ENCODE peak calls at places on chromosomes 3 and 15, in four cellular contexts. R is HEK293T, H is AG08396, Q is EH. G is an unnamed sample.

GRCh38 chr3:35790764-35791163 is 151.4 kb downstream of the ARPP21 start:
- DNase-seq in R (no peak), H (no peak), Q (no peak), G (no peak)

GRCh38 chr15:57555270-57555669 is 36.4 kb upstream of the MYZAP start:
- DNase-seq in R (no peak), H (no peak), Q (no peak), G (no peak)

GRCh38 chr15:41827290-41827879 is 507 bp upstream of the JMJD7 start:
- DNase-seq in R (peak), H (no peak), Q (no peak), G (no peak)

GRCh38 chr15:41495736-41496599 is 2.3 kb downstream of the ITPKA start:
- DNase-seq in R (no peak), H (no peak), Q (no peak), G (no peak)

GRCh38 chr15:67641453-67641852 is 99.0 kb downstream of the MAP2K5 start:
- DNase-seq in R (peak), H (no peak), Q (no peak), G (no peak)

GRCh38 chr3:126782554-126782953 is 78.5 kb downstream of the CHCHD6 start:
- DNase-seq in R (no peak), H (peak), Q (peak), G (peak)

GRCh38 chr3:28808068-28808467 is 459.4 kb upstream of the AZI2 start:
- DNase-seq in R (no peak), H (no peak), Q (no peak), G (no peak)

GRCh38 chr3:108227131-108227530 is 4.9 kb upstream of the IFT57 start:
- DNase-seq in R (no peak), H (no peak), Q (no peak), G (no peak)

GRCh38 chr3:18069564-18069963 is 327.1 kb upstream of the TBC1D5 start:
- DNase-seq in R (no peak), H (no peak), Q (no peak), G (no peak)

GRCh38 chr3:114221165-114221880 is 16.1 kb downstream of the ZNF80 start:
- DNase-seq in R (no peak), H (no peak), Q (no peak), G (no peak)

GRCh38 chr3:99868438-99868723 is 50.7 kb downstream of the CMSS1 start:
- DNase-seq in R (no peak), H (no peak), Q (peak), G (no peak)

GRCh38 chr15:47506543-47507090 is 210.7 kb upstream of the SEMA6D start:
- DNase-seq in R (no peak), H (no peak), Q (no peak), G (no peak)

GRCh38 chr3:8460815-8461482 is 40.7 kb upstream of the LMCD1 start:
- DNase-seq in R (no peak), H (peak), Q (peak), G (peak)

GRCh38 chr3:128004661-128005060 is 47.6 kb upstream of the SEC61A1 start:
- DNase-seq in R (no peak), H (no peak), Q (no peak), G (no peak)

GRCh38 chr15:49877871-49878511 is 241.0 kb downstream of the ATP8B4 start:
- DNase-seq in R (no peak), H (peak), Q (peak), G (no peak)

GRCh38 chr3:27633224-27633545 is 88.9 kb downstream of the EOMES start:
- DNase-seq in R (no peak), H (peak), Q (peak), G (no peak)

GRCh38 chr3:162769559-162769958 is 1273.0 kb downstream of the OTOL1 start:
- DNase-seq in R (no peak), H (no peak), Q (peak), G (no peak)

GRCh38 chr15:52778457-52778856 is 11.7 kb downstream of the ONECUT1 start:
- DNase-seq in R (no peak), H (no peak), Q (no peak), G (no peak)

GRCh38 chr3:40800343-40800742 is 275.6 kb downstream of the ZNF621 start:
- DNase-seq in R (no peak), H (peak), Q (peak), G (peak)

GRCh38 chr15:70169147-70169546 is 71.4 kb upstream of the TLE3 start:
- DNase-seq in R (no peak), H (no peak), Q (no peak), G (no peak)

GRCh38 chr3:12135029-12135634 is 23.6 kb downstream of the TIMP4 start:
- DNase-seq in R (peak), H (peak), Q (peak), G (peak)

GRCh38 chr3:115436767-115437301 is 186.5 kb upstream of the GAP43 start:
- DNase-seq in R (no peak), H (peak), Q (peak), G (peak)

GRCh38 chr15:75198560-75199346 is 2.9 kb upstream of the C15orf39 start:
- DNase-seq in R (no peak), H (no peak), Q (peak), G (peak)

GRCh38 chr3:115814778-115815380 is 191.6 kb downstream of the GAP43 start:
- DNase-seq in R (peak), H (peak), Q (peak), G (peak)

GRCh38 chr3:18423401-18424212 is 1.5 kb downstream of the SATB1 start:
- DNase-seq in R (peak), H (peak), Q (peak), G (peak)

GRCh38 chr3:144403040-144403457 is 431.4 kb downstream of the DIPK2A start:
- DNase-seq in R (no peak), H (no peak), Q (peak), G (peak)

GRCh38 chr15:85430406-85431204 is 50.2 kb downstream of the AKAP13 start:
- DNase-seq in R (no peak), H (no peak), Q (no peak), G (no peak)

GRCh38 chr3:169667710-169668080 is 4.2 kb upstream of the MECOM start:
- DNase-seq in R (no peak), H (no peak), Q (no peak), G (no peak)

GRCh38 chr3:23710555-23710954 is 95.2 kb upstream of the UBE2E1 start:
- DNase-seq in R (no peak), H (peak), Q (peak), G (peak)

GRCh38 chr15:31484986-31485385 is 158.4 kb downstream of the KLF13 start:
- DNase-seq in R (no peak), H (no peak), Q (no peak), G (no peak)

GRCh38 chr3:119769394-119770149 is 12.3 kb upstream of the NR1I2 start:
- DNase-seq in R (no peak), H (no peak), Q (peak), G (peak)

GRCh38 chr15:68149059-68149458 is 56.1 kb downstream of the CALML4 start:
- DNase-seq in R (no peak), H (peak), Q (peak), G (peak)

GRCh38 chr3:141052570-141053069 is 1.5 kb downstream of the SPSB4 start:
- DNase-seq in R (peak), H (no peak), Q (no peak), G (no peak)

GRCh38 chr3:31379598-31379997 is 153.1 kb upstream of the STT3B start:
- DNase-seq in R (no peak), H (no peak), Q (no peak), G (no peak)

GRCh38 chr15:75904241-75904631 is 558 bp downstream of the FBXO22 start:
- DNase-seq in R (peak), H (peak), Q (peak), G (peak)

GRCh38 chr15:32881528-32881927 is 163.7 kb downstream of the GREM1 start:
- DNase-seq in R (no peak), H (no peak), Q (no peak), G (no peak)

GRCh38 chr3:148309390-148310035 is 388.2 kb upstream of the AGTR1 start:
- DNase-seq in R (peak), H (peak), Q (peak), G (peak)

GRCh38 chr3:33799202-33799551 is 747 bp downstream of the PDCD6IP start:
- DNase-seq in R (no peak), H (no peak), Q (no peak), G (no peak)

GRCh38 chr3:184409331-184409926 is 29.6 kb downstream of the CHRD start:
- DNase-seq in R (no peak), H (no peak), Q (no peak), G (no peak)